ENCODE peak calls at places on chromosome 22, in five cellular contexts. P, H, Q, K and D are unnamed samples.

GRCh38 chr22:44664149-44664548 is 37.9 kb upstream of the PRR5 start:
- DNase-seq in P (no peak), K (peak; percentile 69), H (no peak), Q (peak; percentile 20), D (no peak)

GRCh38 chr22:30694171-30694637 is 470 bp upstream of the OSBP2 start:
- DNase-seq in K (peak; percentile 80), Q (peak; percentile 21), P (peak; percentile 28), H (peak; percentile 13), D (peak; percentile 42)

GRCh38 chr22:50138036-50138435 is 32.5 kb upstream of the PANX2 start:
- DNase-seq in H (no peak), Q (no peak), K (no peak), P (no peak), D (no peak)

GRCh38 chr22:49322861-49323622 is 504.6 kb downstream of the BRD1 start:
- DNase-seq in Q (no peak), P (no peak), H (no peak), K (no peak), D (no peak)

GRCh38 chr22:42946551-42947198 is 68.3 kb downstream of the PACSIN2 start:
- DNase-seq in P (no peak), Q (no peak), H (no peak), K (no peak), D (no peak)

GRCh38 chr22:31218565-31219262 is 6.6 kb downstream of the LIMK2 start:
- DNase-seq in P (no peak), K (no peak), Q (no peak), H (peak; percentile 70), D (peak; percentile 39)

GRCh38 chr22:21775061-21775460 is 39.5 kb upstream of the YPEL1 start:
- DNase-seq in K (no peak), P (peak; percentile 62), Q (peak; percentile 93), H (no peak), D (no peak)

GRCh38 chr22:38831166-38831945 is 12.5 kb downstream of the NPTXR start:
- DNase-seq in K (no peak), P (peak; percentile 82), Q (peak; percentile 76), H (peak; percentile 63), D (peak; percentile 75)

GRCh38 chr22:44567846-44568493 is 69.9 kb upstream of the RTL6 start:
- DNase-seq in P (peak; percentile 57), H (peak; percentile 34), Q (peak; percentile 15), K (peak; percentile 62), D (peak; percentile 68)

GRCh38 chr22:49810363-49811013 is 17.2 kb downstream of the BRD1 start:
- DNase-seq in Q (peak; percentile 39), P (no peak), K (no peak), H (no peak), D (no peak)

GRCh38 chr22:44436656-44437492 is 61.2 kb downstream of the RTL6 start:
- DNase-seq in K (no peak), H (no peak), P (no peak), Q (no peak), D (no peak)

GRCh38 chr22:50210378-50211139 is 9.7 kb downstream of the SELENOO start:
- DNase-seq in Q (no peak), P (no peak), K (no peak), H (no peak), D (no peak)

GRCh38 chr22:40463017-40463631 is 92.7 kb downstream of the SGSM3 start:
- DNase-seq in H (no peak), K (no peak), Q (no peak), P (no peak), D (no peak)

GRCh38 chr22:19527861-19528417 is 3.7 kb upstream of the CLDN5 start:
- DNase-seq in P (peak; percentile 37), Q (peak; percentile 44), H (peak; percentile 25), K (no peak), D (peak; percentile 24)

GRCh38 chr22:45185718-45186511 is 22.2 kb downstream of the NUP50 start:
- DNase-seq in K (no peak), P (peak; percentile 42), H (peak; percentile 20), Q (no peak), D (no peak)

GRCh38 chr22:25021976-25022711 is 69.6 kb downstream of the KIAA1671 start:
- DNase-seq in H (no peak), Q (peak; percentile 24), P (no peak), K (no peak), D (no peak)

GRCh38 chr22:49964136-49964492 is 3.5 kb downstream of the PIM3 start:
- DNase-seq in K (peak; percentile 40), P (no peak), H (no peak), Q (no peak), D (no peak)

GRCh38 chr22:38240734-38241252 is 32.0 kb downstream of the TMEM184B start:
- DNase-seq in K (no peak), Q (peak; percentile 96), H (peak; percentile 88), P (peak; percentile 87), D (peak; percentile 85)

GRCh38 chr22:19271856-19272535 is 19.5 kb downstream of the CLTCL1 start:
- DNase-seq in K (no peak), Q (peak; percentile 74), P (no peak), H (peak; percentile 86), D (peak; percentile 5)

GRCh38 chr22:36790648-36791047 is 14.7 kb upstream of the IFT27 start:
- DNase-seq in H (no peak), P (no peak), Q (no peak), K (no peak), D (no peak)
- TF ChIP-seq CTCF in H (no peak), P (no peak), Q (no peak), K (no peak), D (no peak)

GRCh38 chr22:35728639-35729308 is 11.1 kb downstream of the APOL5 start:
- DNase-seq in P (no peak), Q (no peak), K (peak; percentile 86), H (peak; percentile 41), D (peak; percentile 18)

GRCh38 chr22:35729309-35729698 is 11.6 kb downstream of the APOL5 start:
- DNase-seq in Q (no peak), P (no peak), K (no peak), H (no peak), D (no peak)

GRCh38 chr22:35726933-35727332 is 9.3 kb downstream of the APOL5 start:
- DNase-seq in P (no peak), H (no peak), K (no peak), Q (no peak), D (no peak)

GRCh38 chr22:35726398-35726797 is 8.7 kb downstream of the APOL5 start:
- DNase-seq in K (no peak), Q (no peak), H (no peak), P (no peak), D (no peak)

GRCh38 chr22:35727436-35727835 is 9.8 kb downstream of the APOL5 start:
- DNase-seq in K (no peak), P (no peak), H (no peak), Q (no peak), D (no peak)
- TF ChIP-seq CTCF in K (no peak), P (no peak), H (no peak), Q (no peak), D (no peak)

GRCh38 chr22:34814260-34814659 is 251.7 kb upstream of the ISX start:
- DNase-seq in P (no peak), H (no peak), K (no peak), Q (peak; percentile 41), D (no peak)
- TF ChIP-seq CTCF in P (no peak), H (no peak), K (no peak), Q (no peak), D (no peak)

GRCh38 chr22:27476318-27476717 is 325.2 kb downstream of the MN1 start:
- DNase-seq in Q (no peak), P (no peak), H (no peak), K (no peak), D (no peak)
- TF ChIP-seq CTCF in Q (no peak), P (no peak), H (no peak), K (no peak), D (no peak)

DNA sequence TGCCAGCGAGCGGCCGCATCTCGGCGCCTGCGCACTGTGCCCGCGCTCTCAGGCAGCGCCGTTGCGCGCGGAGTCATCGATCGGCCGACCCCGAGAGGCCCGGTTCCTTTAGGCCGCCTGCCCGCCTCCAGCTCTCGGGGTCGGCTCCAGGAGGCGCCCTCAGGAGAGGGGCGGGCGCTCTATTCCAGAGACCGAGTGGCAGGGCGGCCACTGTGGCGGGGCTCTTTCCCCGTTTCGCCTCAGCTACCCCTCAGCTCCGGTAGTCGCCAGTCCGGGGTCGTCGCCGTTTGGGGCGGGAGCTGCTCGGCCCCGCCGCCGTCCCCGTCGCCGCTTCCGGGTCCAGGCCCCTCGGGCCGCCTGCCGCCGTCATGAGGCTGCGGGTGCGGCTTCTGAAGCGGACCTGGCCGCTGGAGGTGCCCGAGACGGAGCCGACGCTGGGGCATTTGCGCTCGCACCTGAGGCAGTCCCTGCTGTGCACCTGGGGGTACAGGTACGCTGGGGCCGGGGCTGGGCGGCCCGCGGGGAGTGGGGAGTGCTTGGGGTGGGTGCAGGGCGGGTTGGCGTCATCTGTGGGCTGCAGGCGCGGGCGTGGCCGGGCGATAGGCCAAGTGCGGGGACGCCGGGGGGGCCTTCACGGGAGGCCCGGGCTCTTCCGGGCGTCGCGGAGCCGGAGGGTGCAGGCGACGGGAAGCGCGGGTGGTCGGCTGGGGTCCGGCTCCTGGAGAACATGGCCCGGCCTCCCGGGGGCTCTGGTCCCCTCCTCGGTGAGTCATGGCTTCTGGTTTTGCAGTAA is at the start of gene FBXO7:
- DNase-seq in Q (peak; percentile 92), P (peak; percentile 88), H (peak; percentile 65), K (peak; percentile 95), D (peak; percentile 89)
- TF ChIP-seq CTCF in Q (peak; percentile 46), P (peak; percentile 24), H (peak; percentile 35), K (no peak), D (peak; percentile 13)